ENCODE peak calls at places on chromosomes 7 and 10, in five cellular contexts. S is adrenal gland, D is body of pancreas, V is SK-N-SH, Y is H9. A is an unnamed sample. For H3K4me1, the result is how much of the 10 kb centered on the place peaks cover.

GRCh38 chr10:124732931-124733536 is 11.1 kb downstream of the FAM53B start:
- DNase-seq in S (peak), Y (peak), D (no peak), V (no peak), A (no peak)

GRCh38 chr10:73413108-73413527 is 740 bp downstream of the ANXA7 start:
- DNase-seq in D (peak), Y (peak), S (no peak), V (peak), A (no peak)

GRCh38 chr10:64112697-64113367 is 591.6 kb downstream of the REEP3 start:
- DNase-seq in V (no peak), D (no peak), Y (no peak), S (no peak), A (no peak)

GRCh38 chr10:71684356-71685173 is 35.0 kb downstream of the C10orf105 start:
- DNase-seq in Y (no peak), D (no peak), V (no peak), S (no peak), A (no peak)

GRCh38 chr10:43573250-43574034 is 974 bp downstream of the ZNF239 start:
- DNase-seq in S (no peak), V (peak), D (no peak), Y (no peak), A (no peak)

GRCh38 chr10:51300617-51301350 is 226.5 kb downstream of the PRKG1 start:
- DNase-seq in Y (no peak), D (no peak), V (no peak), S (no peak), A (no peak)

GRCh38 chr7:14754631-14755030 is 147.9 kb downstream of the DGKB start:
- DNase-seq in V (no peak), D (no peak), Y (no peak), S (no peak), A (peak)

GRCh38 chr7:107213193-107213788 is 44.5 kb downstream of the HBP1 start:
- DNase-seq in V (no peak), D (no peak), S (no peak), Y (peak), A (no peak)

GRCh38 chr7:81791578-81792524 is 22.0 kb upstream of the HGF start:
- DNase-seq in S (no peak), D (no peak), Y (no peak), V (no peak), A (no peak)

GRCh38 chr7:19144661-19145428 is at the start of gene FERD3L:
- DNase-seq in D (no peak), V (peak), S (no peak), Y (peak), A (no peak)

GRCh38 chr7:70156052-70156451 is 557.8 kb downstream of the AUTS2 start:
- DNase-seq in Y (no peak), S (no peak), D (no peak), V (no peak), A (no peak)

GRCh38 chr7:30562498-30562897 is 32.2 kb upstream of the GARS1 start:
- DNase-seq in Y (no peak), V (peak), S (no peak), D (no peak), A (peak)

GRCh38 chr10:95431900-95432342 is 129.2 kb downstream of the SORBS1 start:
- DNase-seq in V (no peak), S (no peak), D (no peak), Y (no peak), A (no peak)

GRCh38 chr7:134905375-134905774 is 80.9 kb upstream of the AGBL3 start:
- DNase-seq in V (no peak), D (peak), Y (no peak), S (no peak), A (peak)

GRCh38 chr7:146067880-146068279 is 48.7 kb upstream of the CNTNAP2 start:
- DNase-seq in D (no peak), V (no peak), S (no peak), Y (no peak), A (no peak)

GRCh38 chr7:112252691-112253090 is 46.2 kb downstream of the ZNF277 start:
- DNase-seq in Y (no peak), D (no peak), S (no peak), V (no peak), A (no peak)

GRCh38 chr10:132023092-132023811 is 41.5 kb upstream of the BNIP3 start:
- DNase-seq in V (peak), D (peak), S (peak), Y (peak), A (peak)

GRCh38 chr7:102287465-102288146 is 938 bp downstream of the SH2B2 start:
- DNase-seq in D (peak), Y (peak), S (peak), V (peak), A (no peak)

GRCh38 chr10:123150986-123151738 is 3.0 kb upstream of the BUB3 start:
- DNase-seq in S (no peak), V (peak), Y (peak), D (no peak), A (peak)

GRCh38 chr10:92413519-92413918 is 122.6 kb downstream of the MARCHF5 start:
- DNase-seq in S (no peak), D (no peak), V (no peak), Y (no peak), A (peak)

GRCh38 chr7:78765985-78766729 is 687.3 kb downstream of the MAGI2 start:
- DNase-seq in S (no peak), Y (no peak), D (no peak), V (no peak), A (no peak)

GRCh38 chr10:27364028-27364427 is 123.4 kb upstream of the ACBD5 start:
- DNase-seq in V (no peak), D (no peak), S (peak), Y (no peak), A (no peak)

GRCh38 chr7:158060216-158060615 is 527.4 kb downstream of the PTPRN2 start:
- DNase-seq in S (no peak), D (no peak), Y (no peak), V (no peak), A (no peak)

GRCh38 chr10:104321226-104321625 is 17.0 kb downstream of the ITPRIP start:
- DNase-seq in Y (no peak), V (no peak), S (no peak), D (no peak), A (no peak)

GRCh38 chr10:104318096-104318725 is 20.1 kb downstream of the ITPRIP start:
- DNase-seq in D (no peak), V (no peak), S (no peak), Y (no peak), A (no peak)

GRCh38 chr10:104317195-104318095 is 20.8 kb downstream of the ITPRIP start:
- DNase-seq in V (no peak), Y (no peak), S (no peak), D (no peak), A (no peak)

GRCh38 chr10:104316321-104317099 is 21.8 kb downstream of the ITPRIP start:
- DNase-seq in V (no peak), Y (no peak), D (no peak), S (no peak), A (no peak)

DNA sequence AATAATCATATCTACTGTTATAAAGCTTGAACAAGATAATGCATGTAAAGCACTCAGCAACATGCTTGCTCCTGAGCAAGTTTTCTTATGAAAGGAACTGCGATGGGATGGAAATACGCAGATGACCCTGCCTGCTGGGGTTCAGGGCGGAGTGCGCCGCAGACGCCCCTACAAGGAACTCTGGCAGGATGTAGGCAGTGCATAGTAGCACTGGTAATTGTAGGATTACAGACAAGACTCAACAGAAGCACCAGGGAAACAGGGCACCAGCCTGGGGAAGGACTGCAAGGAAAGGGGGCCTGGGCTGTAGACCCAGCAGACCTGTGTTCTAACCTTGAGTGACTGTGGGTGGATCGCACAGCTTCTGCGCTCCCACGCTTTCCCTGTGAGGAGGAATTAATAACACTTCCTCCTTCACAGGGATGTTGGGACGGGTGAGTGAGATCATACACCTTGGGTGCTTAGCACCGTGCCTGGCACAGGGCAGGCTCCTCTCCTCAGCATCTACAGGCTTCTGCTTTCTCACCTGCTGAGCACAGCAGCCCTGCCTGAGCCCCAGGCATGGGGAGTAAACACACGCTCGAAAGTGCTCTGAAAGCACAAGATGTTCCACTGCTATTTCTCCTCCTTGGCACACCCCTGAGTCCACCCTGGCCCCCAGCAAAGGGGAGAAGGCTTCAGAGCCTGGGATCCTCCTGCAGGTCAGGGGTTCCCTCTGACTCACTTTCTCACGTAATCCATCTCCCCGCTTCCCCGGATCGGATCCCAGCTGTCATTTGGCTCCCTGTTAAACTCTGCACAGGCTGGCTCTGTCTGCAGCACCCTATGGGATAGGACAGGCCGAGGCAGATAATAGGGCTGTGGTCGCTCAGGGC is 19.2 kb downstream of the ITPRIP start:
- DNase-seq in D (no peak), S (no peak), V (no peak), Y (no peak), A (no peak)
- H3K4me1 ChIP-seq in D (under half), S (under half), V (under half), Y (under half), A (under half)

DNA sequence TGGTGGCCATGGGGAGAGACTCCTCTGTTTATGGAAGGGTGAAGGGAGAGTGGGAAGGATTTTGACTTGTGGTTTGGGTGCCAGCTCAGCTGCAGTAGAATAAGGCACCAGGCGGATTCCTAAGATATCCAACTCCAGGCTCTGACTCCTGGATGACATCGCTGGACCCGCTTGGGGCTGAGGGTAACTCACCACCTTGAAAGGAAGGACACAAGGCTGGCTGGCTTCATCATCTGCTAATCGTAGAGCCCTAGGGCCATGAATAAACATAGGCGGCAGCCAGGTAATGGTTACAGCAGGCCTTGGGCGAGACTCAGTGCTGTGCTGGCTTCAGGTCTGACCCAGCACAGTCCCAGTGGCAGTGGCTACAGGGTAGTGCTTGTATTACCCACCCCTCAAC is 16.7 kb upstream of the LIPK start:
- DNase-seq in S (no peak), V (no peak), Y (no peak), D (no peak), A (no peak)
- H3K27ac ChIP-seq in S (no peak), V (no peak), Y (no peak), D (no peak), A (no peak)

GRCh38 chr10:19480296-19480695 is 335.9 kb upstream of the PLXDC2 start:
- DNase-seq in Y (no peak), D (no peak), S (no peak), V (no peak), A (no peak)
- H3K4me1 ChIP-seq in Y (under half), D (under half), S (under half), V (under half), A (under half)

GRCh38 chr10:127190427-127190826 is 6.0 kb downstream of the INSYN2A start:
- DNase-seq in S (no peak), D (no peak), V (no peak), Y (no peak), A (no peak)
- H3K27ac ChIP-seq in S (no peak), D (no peak), V (no peak), Y (no peak), A (no peak)

DNA sequence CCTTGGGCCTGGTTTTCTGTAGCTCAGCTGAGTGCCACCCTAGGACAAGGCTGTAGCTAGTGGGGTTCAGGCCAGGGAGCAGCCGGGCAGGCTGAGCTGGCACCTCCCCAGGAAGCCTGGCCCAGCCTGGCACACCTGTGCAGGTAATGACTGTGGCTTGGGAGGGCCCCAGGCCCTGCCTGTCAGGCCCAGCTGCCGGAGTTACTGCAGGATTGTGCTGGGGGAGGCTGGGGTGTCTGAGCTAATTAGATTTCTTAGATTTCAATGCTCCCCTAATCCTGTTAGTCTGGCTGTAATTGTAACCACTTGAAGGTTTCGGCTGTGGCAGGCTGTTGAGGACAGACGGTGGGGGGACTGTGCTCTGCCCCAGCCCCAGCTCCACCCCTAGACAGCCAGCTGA is 6.0 kb downstream of the ZMIZ1 start:
- DNase-seq in S (no peak), D (peak), V (peak), Y (no peak), A (no peak)
- H3K4me1 ChIP-seq in S (under half), D (half or more), V (half or more), Y (under half), A (under half)

GRCh38 chr10:22669163-22669711 is 45.1 kb downstream of the PIP4K2A start:
- DNase-seq in S (no peak), D (no peak), Y (no peak), V (no peak), A (no peak)

GRCh38 chr10:22673785-22674184 is 40.6 kb downstream of the PIP4K2A start:
- DNase-seq in S (no peak), V (no peak), Y (no peak), D (no peak), A (no peak)

GRCh38 chr10:22672594-22673392 is 41.6 kb downstream of the PIP4K2A start:
- DNase-seq in Y (no peak), D (no peak), V (no peak), S (no peak), A (no peak)

GRCh38 chr10:22674215-22674930 is 40.0 kb downstream of the PIP4K2A start:
- DNase-seq in D (no peak), Y (no peak), S (no peak), V (no peak), A (no peak)

GRCh38 chr10:22670796-22671195 is 43.6 kb downstream of the PIP4K2A start:
- DNase-seq in V (no peak), D (no peak), Y (no peak), S (no peak), A (no peak)
- H3K27ac ChIP-seq in V (no peak), D (no peak), Y (no peak), S (no peak), A (no peak)

DNA sequence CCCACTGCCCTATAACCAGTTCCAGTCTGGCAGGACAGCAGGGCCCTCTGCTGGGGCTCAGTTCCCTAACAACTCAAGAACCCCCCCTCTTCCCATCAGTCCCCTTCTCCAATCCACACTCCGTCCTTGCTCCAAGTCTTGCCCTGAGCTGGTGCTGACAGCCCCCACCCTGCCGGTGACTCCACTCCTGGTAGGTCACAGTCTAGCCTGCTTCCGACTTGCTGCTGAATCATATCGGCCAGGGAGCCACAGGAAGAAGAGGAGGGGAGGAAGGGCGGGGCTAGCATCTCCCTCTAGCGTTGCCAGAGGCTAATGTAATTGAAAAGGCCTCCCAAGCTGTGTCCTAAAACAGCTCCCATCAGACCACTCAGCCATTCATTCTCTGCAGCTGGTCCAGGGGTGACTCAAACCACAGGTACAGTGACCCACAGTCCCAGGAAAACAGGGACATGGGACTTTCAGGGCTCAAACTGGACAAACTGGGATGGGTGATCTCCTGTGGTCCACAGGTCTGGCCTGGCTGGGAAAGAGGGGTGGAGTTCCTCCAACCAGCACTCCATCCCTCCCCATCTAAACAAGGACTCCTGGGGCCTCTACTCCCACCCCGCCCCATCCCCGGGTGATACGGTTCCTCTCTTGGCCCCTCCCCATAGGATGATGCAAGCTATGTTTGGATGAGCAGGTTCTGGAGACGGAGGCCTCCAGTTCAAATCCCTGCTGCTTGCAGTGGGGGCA is 158.8 kb downstream of the SH3PXD2A start:
- DNase-seq in V (peak), Y (peak), S (peak), D (no peak), A (peak)
- H3K4me1 ChIP-seq in V (under half), Y (under half), S (under half), D (under half), A (under half)

GRCh38 chr10:129912161-129912917 is 51.7 kb downstream of the EBF3 start:
- DNase-seq in S (no peak), Y (no peak), V (peak), D (no peak), A (no peak)
- H3K27ac ChIP-seq in S (no peak), Y (no peak), V (no peak), D (no peak), A (no peak)

DNA sequence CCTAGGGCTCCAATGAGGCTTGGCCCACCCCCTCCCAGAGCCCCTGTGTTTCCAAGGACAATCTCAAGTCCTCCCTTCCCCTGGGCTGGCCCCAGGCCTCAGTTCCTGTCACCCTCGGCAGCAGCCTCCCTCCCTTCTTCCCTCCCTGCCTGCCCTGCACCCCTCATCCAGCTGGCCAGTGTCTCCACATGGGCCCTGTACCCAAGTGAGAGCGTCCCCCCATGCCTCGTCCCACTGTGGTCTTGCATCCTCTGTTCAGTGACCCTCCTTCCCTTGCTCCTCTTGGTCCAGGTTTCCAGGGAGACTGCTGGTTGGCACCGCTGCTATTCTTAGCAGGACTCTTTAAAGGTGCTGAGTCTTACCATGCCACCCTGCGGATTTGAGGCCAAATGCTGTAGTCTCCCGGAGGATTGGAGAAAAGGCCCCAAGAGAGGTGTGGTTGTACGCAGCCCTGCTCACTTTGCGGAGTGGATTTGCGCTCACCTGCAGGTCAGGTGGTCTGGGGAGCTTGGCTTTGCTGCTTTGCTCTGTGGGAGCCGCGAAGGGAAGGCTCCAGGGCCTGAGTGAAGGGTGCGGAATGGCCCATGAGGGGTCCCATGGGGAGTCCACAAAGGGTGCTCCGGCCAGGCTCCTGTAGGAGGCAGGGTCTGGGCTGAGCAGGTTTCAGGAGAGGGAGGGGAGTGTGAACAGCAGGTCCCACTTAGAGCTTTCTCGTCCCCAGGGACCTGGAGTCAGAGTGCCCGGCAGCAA is 519.2 kb downstream of the TCERG1L start:
- DNase-seq in D (no peak), S (no peak), V (no peak), Y (no peak), A (no peak)
- H3K4me1 ChIP-seq in D (under half), S (under half), V (under half), Y (under half), A (under half)

DNA sequence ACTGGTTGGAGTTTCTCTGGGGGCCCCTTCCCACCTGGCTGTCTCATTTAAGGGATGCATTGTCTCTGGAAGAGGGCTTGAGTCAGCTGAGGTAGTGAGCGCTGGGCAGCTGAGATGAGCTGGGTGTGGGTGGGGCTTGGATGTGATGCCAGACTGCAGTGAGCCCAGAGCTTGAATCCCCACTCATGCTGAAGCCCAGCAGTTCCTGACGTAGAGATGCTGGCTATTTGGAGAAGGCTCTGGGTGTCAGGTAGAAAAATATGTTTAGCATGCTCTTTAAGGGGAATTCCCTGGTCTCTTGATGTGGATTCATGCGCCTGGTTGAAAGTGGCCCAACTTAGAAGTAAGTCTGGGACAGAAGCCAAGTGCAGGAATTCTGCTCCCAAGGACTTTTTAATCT is 241.5 kb upstream of the IGFBP3 start:
- DNase-seq in S (no peak), Y (no peak), V (no peak), D (no peak), A (no peak)
- H3K27ac ChIP-seq in S (no peak), Y (no peak), V (peak), D (no peak), A (no peak)

A was measured in endothelial cell of umbilical vein.